ENCODE peak calls at places on chromosomes 4 and X, in seven cellular contexts. L, B, G, X, H, D and Z are unnamed samples.

GRCh38 chr4:187354740-187355139 is 631.1 kb upstream of the FAT1 start:
- DNase-seq in L (no peak), B (no peak), G (no peak), X (no peak), H (no peak), D (no peak), Z (no peak)

GRCh38 chrX:72201836-72202536 is 20.4 kb downstream of the PIN4 start:
- DNase-seq in L (peak), B (no peak), G (peak), X (peak), H (no peak), D (no peak), Z (peak)

GRCh38 chr4:65747386-65747785 is 77.1 kb upstream of the EPHA5 start:
- DNase-seq in L (peak), B (no peak), G (no peak), X (peak), H (no peak), D (no peak), Z (peak)

GRCh38 chr4:148164529-148164928 is 277.7 kb downstream of the NR3C2 start:
- DNase-seq in L (no peak), B (no peak), G (no peak), X (peak), H (no peak), D (no peak), Z (no peak)

GRCh38 chrX:116239944-116240391 is 69.4 kb downstream of the AGTR2 start:
- DNase-seq in L (no peak), B (no peak), G (peak), X (no peak), H (no peak), D (peak), Z (peak)

GRCh38 chr4:153025402-153025801 is 89.3 kb downstream of the FHDC1 start:
- DNase-seq in L (no peak), B (no peak), G (no peak), X (no peak), H (no peak), D (no peak), Z (no peak)

GRCh38 chr4:8295471-8295870 is 25.9 kb downstream of the HTRA3 start:
- DNase-seq in L (no peak), B (no peak), G (no peak), X (no peak), H (no peak), D (no peak), Z (no peak)

GRCh38 chr4:38314663-38315062 is 349.3 kb upstream of the KLF3 start:
- DNase-seq in L (no peak), B (peak), G (no peak), X (no peak), H (no peak), D (peak), Z (no peak)

GRCh38 chr4:140743194-140743931 is 12.8 kb downstream of the TBC1D9 start:
- DNase-seq in L (peak), B (no peak), G (peak), X (peak), H (no peak), D (no peak), Z (no peak)

GRCh38 chr4:1870328-1870577 is 940 bp upstream of the NSD2 start:
- DNase-seq in L (peak), B (peak), G (peak), X (no peak), H (peak), D (peak), Z (peak)

GRCh38 chr4:75002381-75002780 is 69.5 kb downstream of the PARM1 start:
- DNase-seq in L (no peak), B (no peak), G (no peak), X (no peak), H (no peak), D (no peak), Z (no peak)

GRCh38 chr4:30402276-30402675 is 317.9 kb upstream of the PCDH7 start:
- DNase-seq in L (peak), B (no peak), G (no peak), X (peak), H (no peak), D (no peak), Z (no peak)

GRCh38 chrX:144946696-144947095 is 300.6 kb upstream of the SPANXN1 start:
- DNase-seq in L (no peak), B (no peak), G (no peak), X (peak), H (no peak), D (no peak), Z (no peak)

GRCh38 chrX:78139160-78140123 is at the start of gene TAF9B:
- DNase-seq in L (peak), B (peak), G (peak), X (peak), H (peak), D (peak), Z (peak)

GRCh38 chrX:36961590-36961989 is 46.6 kb upstream of the FAM47C start:
- DNase-seq in L (no peak), B (no peak), G (no peak), X (no peak), H (no peak), D (no peak), Z (no peak)

GRCh38 chr4:182736207-182736606 is 181.0 kb downstream of the DCTD start:
- DNase-seq in L (no peak), B (no peak), G (no peak), X (peak), H (no peak), D (peak), Z (no peak)

GRCh38 chrX:78123190-78123589 is 16.3 kb downstream of the TAF9B start:
- DNase-seq in L (no peak), B (no peak), G (peak), X (peak), H (no peak), D (no peak), Z (peak)